ENCODE peak calls at places on chromosomes 12 and 14, in six cellular contexts. One of them, this sample, is unnamed. For H3K4me1, the result is how much of the 10 kb centered on the place peaks cover.

GRCh38 chr12:48977290-48978281 is 536 bp upstream of the WNT1 start:
- DNase-seq in MM.1S: peak
- DNase-seq in CD8-positive, alpha-beta T cell: peak
- DNase-seq in iPS DF 6.9: no peak
- DNase-seq in A549: peak
- DNase-seq in psoas muscle: peak
- DNase-seq in this sample: peak

GRCh38 chr12:104695453-104696148 is 238.9 kb downstream of the CHST11 start:
- DNase-seq in MM.1S: no peak
- DNase-seq in A549: no peak
- DNase-seq in psoas muscle: no peak
- DNase-seq in CD8-positive, alpha-beta T cell: peak
- DNase-seq in iPS DF 6.9: no peak
- DNase-seq in this sample: no peak

GRCh38 chr14:91009501-91010152 is 50.8 kb downstream of the RPS6KA5 start:
- DNase-seq in MM.1S: peak
- DNase-seq in A549: no peak
- DNase-seq in psoas muscle: no peak
- DNase-seq in iPS DF 6.9: no peak
- DNase-seq in CD8-positive, alpha-beta T cell: no peak
- DNase-seq in this sample: no peak

GRCh38 chr14:99681101-99681831 is 2.8 kb upstream of the CYP46A1 start:
- DNase-seq in A549: no peak
- DNase-seq in CD8-positive, alpha-beta T cell: no peak
- DNase-seq in iPS DF 6.9: no peak
- DNase-seq in psoas muscle: no peak
- DNase-seq in MM.1S: no peak
- DNase-seq in this sample: no peak

GRCh38 chr12:31117203-31118011 is 43.7 kb downstream of the DDX11 start:
- DNase-seq in psoas muscle: no peak
- DNase-seq in A549: peak
- DNase-seq in MM.1S: peak
- DNase-seq in CD8-positive, alpha-beta T cell: peak
- DNase-seq in iPS DF 6.9: no peak
- DNase-seq in this sample: no peak

GRCh38 chr12:115785548-115785947 is 491.9 kb downstream of the MED13L start:
- DNase-seq in psoas muscle: no peak
- DNase-seq in A549: no peak
- DNase-seq in CD8-positive, alpha-beta T cell: no peak
- DNase-seq in iPS DF 6.9: no peak
- DNase-seq in MM.1S: no peak
- DNase-seq in this sample: no peak

GRCh38 chr14:63893701-63894458 is 41.1 kb downstream of the SYNE2 start:
- DNase-seq in A549: peak
- DNase-seq in iPS DF 6.9: no peak
- DNase-seq in MM.1S: no peak
- DNase-seq in psoas muscle: peak
- DNase-seq in CD8-positive, alpha-beta T cell: no peak
- DNase-seq in this sample: no peak

GRCh38 chr14:105287249-105288102 is 13.3 kb downstream of the BRF1 start:
- DNase-seq in A549: no peak
- DNase-seq in CD8-positive, alpha-beta T cell: no peak
- DNase-seq in iPS DF 6.9: no peak
- DNase-seq in MM.1S: no peak
- DNase-seq in psoas muscle: no peak
- DNase-seq in this sample: no peak

GRCh38 chr12:121926874-121927706 is 8.7 kb downstream of the CFAP251 start:
- DNase-seq in MM.1S: no peak
- DNase-seq in iPS DF 6.9: no peak
- DNase-seq in psoas muscle: no peak
- DNase-seq in CD8-positive, alpha-beta T cell: no peak
- DNase-seq in A549: no peak
- DNase-seq in this sample: no peak

GRCh38 chr14:54894995-54895394 is 7.6 kb downstream of the GCH1 start:
- DNase-seq in iPS DF 6.9: no peak
- DNase-seq in A549: no peak
- DNase-seq in MM.1S: no peak
- DNase-seq in psoas muscle: no peak
- DNase-seq in CD8-positive, alpha-beta T cell: no peak
- DNase-seq in this sample: no peak

GRCh38 chr12:25997401-25997973 is 39.0 kb downstream of the RASSF8 start:
- DNase-seq in psoas muscle: no peak
- DNase-seq in iPS DF 6.9: peak
- DNase-seq in A549: peak
- DNase-seq in CD8-positive, alpha-beta T cell: no peak
- DNase-seq in MM.1S: no peak
- DNase-seq in this sample: no peak
- H3K4me1 ChIP-seq in psoas muscle: under half
- H3K4me1 ChIP-seq in iPS DF 6.9: under half
- H3K4me1 ChIP-seq in A549: under half
- H3K4me1 ChIP-seq in CD8-positive, alpha-beta T cell: under half
- H3K4me1 ChIP-seq in MM.1S: under half
- H3K4me1 ChIP-seq in this sample: under half

GRCh38 chr14:68266998-68267397 is 447.4 kb downstream of the RAD51B start:
- DNase-seq in A549: no peak
- DNase-seq in iPS DF 6.9: no peak
- DNase-seq in MM.1S: no peak
- DNase-seq in psoas muscle: no peak
- DNase-seq in CD8-positive, alpha-beta T cell: no peak
- DNase-seq in this sample: no peak
- H3K4me3 ChIP-seq in A549: no peak
- H3K4me3 ChIP-seq in iPS DF 6.9: no peak
- H3K4me3 ChIP-seq in MM.1S: no peak
- H3K4me3 ChIP-seq in psoas muscle: no peak
- H3K4me3 ChIP-seq in CD8-positive, alpha-beta T cell: no peak
- H3K4me3 ChIP-seq in this sample: no peak

GRCh38 chr14:95516554-95517209 is at the start of gene SYNE3:
- DNase-seq in psoas muscle: peak
- DNase-seq in A549: no peak
- DNase-seq in iPS DF 6.9: no peak
- DNase-seq in CD8-positive, alpha-beta T cell: no peak
- DNase-seq in MM.1S: peak
- DNase-seq in this sample: peak

GRCh38 chr14:95518045-95518751 is 1.7 kb upstream of the SYNE3 start:
- DNase-seq in iPS DF 6.9: no peak
- DNase-seq in psoas muscle: no peak
- DNase-seq in MM.1S: peak
- DNase-seq in CD8-positive, alpha-beta T cell: no peak
- DNase-seq in A549: no peak
- DNase-seq in this sample: no peak

GRCh38 chr14:95514131-95515079 is 2.0 kb downstream of the SYNE3 start:
- DNase-seq in MM.1S: peak
- DNase-seq in A549: no peak
- DNase-seq in psoas muscle: no peak
- DNase-seq in CD8-positive, alpha-beta T cell: no peak
- DNase-seq in iPS DF 6.9: no peak
- DNase-seq in this sample: peak

GRCh38 chr14:95515080-95515489 is 1.4 kb downstream of the SYNE3 start:
- DNase-seq in iPS DF 6.9: no peak
- DNase-seq in MM.1S: peak
- DNase-seq in A549: no peak
- DNase-seq in CD8-positive, alpha-beta T cell: no peak
- DNase-seq in psoas muscle: peak
- DNase-seq in this sample: peak

DNA sequence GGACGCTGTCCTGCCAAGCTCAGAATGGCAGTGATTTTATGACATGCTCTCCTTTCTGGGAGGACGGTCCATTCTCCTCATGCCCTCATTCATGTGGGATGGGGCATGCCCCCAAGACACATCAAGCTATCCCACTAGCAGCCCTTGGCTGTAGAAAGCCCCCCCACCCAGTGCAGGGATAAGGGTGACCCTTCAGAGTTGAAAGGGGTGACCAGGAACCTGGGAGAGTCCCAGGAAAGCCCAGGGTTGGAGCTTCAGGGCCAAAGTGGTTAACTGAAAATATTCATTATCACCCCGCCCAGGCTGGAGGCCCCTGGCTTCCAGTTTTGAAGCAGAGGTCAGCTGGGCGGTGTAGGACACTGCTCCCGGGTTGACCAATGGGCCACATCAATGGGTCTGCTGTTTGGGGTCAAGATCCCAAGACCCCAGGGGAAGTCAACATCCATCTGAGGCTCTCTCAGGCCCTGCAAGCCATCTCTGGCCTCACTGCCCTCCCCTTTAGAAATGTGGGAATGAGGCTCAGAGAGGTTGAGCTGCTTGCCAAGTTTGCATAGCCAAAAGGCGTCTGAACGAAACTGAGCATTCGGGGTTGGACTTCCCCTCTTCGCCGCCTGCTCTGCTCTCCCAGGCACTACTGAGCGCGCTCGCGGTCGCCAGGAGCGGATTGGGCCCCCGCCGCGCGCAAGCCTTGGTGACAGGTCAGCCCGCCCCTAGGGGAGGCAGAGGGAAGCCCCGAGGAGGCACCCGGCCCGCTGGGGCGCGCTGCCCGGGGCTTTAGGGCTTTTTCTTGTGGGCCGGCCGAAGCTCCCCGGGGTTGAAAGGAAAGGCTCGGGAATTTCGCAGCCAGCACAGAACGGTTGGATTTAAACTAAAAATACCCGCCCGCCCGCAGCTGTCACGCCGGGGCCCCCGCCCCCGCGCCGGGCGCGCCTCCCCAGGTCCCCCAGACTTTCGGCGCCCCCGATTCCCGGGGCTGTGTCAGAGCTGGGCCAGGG is 630 bp downstream of the SYNE3 start:
- DNase-seq in MM.1S: peak
- DNase-seq in A549: peak
- DNase-seq in iPS DF 6.9: no peak
- DNase-seq in psoas muscle: peak
- DNase-seq in CD8-positive, alpha-beta T cell: peak
- DNase-seq in this sample: peak
- H3K4me1 ChIP-seq in MM.1S: under half
- H3K4me1 ChIP-seq in A549: under half
- H3K4me1 ChIP-seq in iPS DF 6.9: under half
- H3K4me1 ChIP-seq in psoas muscle: under half
- H3K4me1 ChIP-seq in CD8-positive, alpha-beta T cell: half or more
- H3K4me1 ChIP-seq in this sample: half or more

GRCh38 chr14:75522919-75523318 is 650 bp downstream of the BATF start:
- DNase-seq in CD8-positive, alpha-beta T cell: no peak
- DNase-seq in MM.1S: no peak
- DNase-seq in A549: no peak
- DNase-seq in psoas muscle: no peak
- DNase-seq in iPS DF 6.9: no peak
- DNase-seq in this sample: no peak
- H3K4me3 ChIP-seq in CD8-positive, alpha-beta T cell: peak
- H3K4me3 ChIP-seq in MM.1S: peak
- H3K4me3 ChIP-seq in A549: no peak
- H3K4me3 ChIP-seq in psoas muscle: peak
- H3K4me3 ChIP-seq in iPS DF 6.9: no peak
- H3K4me3 ChIP-seq in this sample: peak

GRCh38 chr12:124683725-124684124 is 116.3 kb upstream of the NCOR2 start:
- DNase-seq in iPS DF 6.9: no peak
- DNase-seq in A549: no peak
- DNase-seq in psoas muscle: no peak
- DNase-seq in MM.1S: no peak
- DNase-seq in CD8-positive, alpha-beta T cell: no peak
- DNase-seq in this sample: no peak

GRCh38 chr12:124682425-124683329 is 115.3 kb upstream of the NCOR2 start:
- DNase-seq in iPS DF 6.9: no peak
- DNase-seq in MM.1S: no peak
- DNase-seq in psoas muscle: no peak
- DNase-seq in CD8-positive, alpha-beta T cell: no peak
- DNase-seq in A549: no peak
- DNase-seq in this sample: no peak

GRCh38 chr12:124683330-124683662 is 115.9 kb upstream of the NCOR2 start:
- DNase-seq in CD8-positive, alpha-beta T cell: no peak
- DNase-seq in psoas muscle: no peak
- DNase-seq in A549: peak
- DNase-seq in MM.1S: no peak
- DNase-seq in iPS DF 6.9: no peak
- DNase-seq in this sample: peak

GRCh38 chr12:124680863-124681778 is 113.7 kb upstream of the NCOR2 start:
- DNase-seq in iPS DF 6.9: peak
- DNase-seq in CD8-positive, alpha-beta T cell: no peak
- DNase-seq in A549: peak
- DNase-seq in psoas muscle: peak
- DNase-seq in MM.1S: no peak
- DNase-seq in this sample: peak

DNA sequence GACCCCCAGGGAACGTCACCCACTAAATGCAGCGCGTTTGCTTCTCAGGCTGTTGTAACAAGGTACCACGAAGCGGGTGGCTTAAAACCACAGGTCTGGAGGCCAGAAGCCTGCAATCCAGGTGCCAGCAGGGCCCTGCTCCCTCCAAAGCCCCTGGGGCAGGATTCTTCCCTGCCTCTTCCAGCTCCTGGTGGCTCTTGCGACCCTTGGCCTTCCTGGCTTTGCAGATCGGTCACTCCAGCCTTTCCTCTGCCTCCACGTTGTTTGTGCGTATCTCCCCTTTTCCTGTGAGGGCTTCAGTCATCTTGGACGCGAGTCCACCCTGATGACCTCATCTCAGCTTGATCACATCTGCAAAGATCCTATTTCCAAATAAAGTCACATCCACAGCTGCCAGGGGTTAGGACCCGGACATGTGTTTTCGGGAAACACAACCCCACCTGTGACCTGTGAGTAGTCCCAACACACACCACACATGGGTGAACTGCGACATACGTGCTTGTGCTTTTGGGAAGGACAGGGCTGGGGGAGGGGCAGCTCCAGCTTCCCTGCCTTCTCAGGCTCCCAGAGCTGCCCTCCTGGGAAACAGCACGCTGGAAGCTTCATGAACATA is 114.5 kb upstream of the NCOR2 start:
- DNase-seq in MM.1S: no peak
- DNase-seq in A549: peak
- DNase-seq in CD8-positive, alpha-beta T cell: no peak
- DNase-seq in psoas muscle: peak
- DNase-seq in iPS DF 6.9: no peak
- DNase-seq in this sample: no peak
- H3K4me1 ChIP-seq in MM.1S: under half
- H3K4me1 ChIP-seq in A549: half or more
- H3K4me1 ChIP-seq in CD8-positive, alpha-beta T cell: under half
- H3K4me1 ChIP-seq in psoas muscle: half or more
- H3K4me1 ChIP-seq in iPS DF 6.9: under half
- H3K4me1 ChIP-seq in this sample: half or more